ENCODE peak calls at places on chromosomes 4 and X, in ten cellular contexts. D is foreskin fibroblast, V is pancreas, Z is NT2/D1, R is cardiac fibroblast, P is BJ, C is adipocyte, Y is A549, K is right lobe of liver, L is psoas muscle. T is an unnamed sample.

GRCh38 chrX:73916489-73916888 is 353.5 kb downstream of the CHIC1 start:
- DNase-seq in Z (peak), L (no peak), V (no peak), K (no peak), Y (no peak), P (no peak), R (no peak), C (no peak), D (peak), T (no peak)

GRCh38 chrX:112067601-112068000 is 15.0 kb downstream of the TRPC5 start:
- DNase-seq in L (no peak), D (no peak), C (no peak), V (no peak), R (no peak), Z (no peak), P (no peak), Y (no peak), K (no peak), T (no peak)

GRCh38 chrX:108641589-108642272 is 94.6 kb downstream of the IRS4 start:
- DNase-seq in Y (no peak), D (no peak), C (no peak), R (no peak), Z (no peak), K (no peak), V (no peak), P (no peak), L (no peak), T (no peak)

GRCh38 chr4:119080721-119081541 is 54.7 kb upstream of the MYOZ2 start:
- DNase-seq in C (no peak), R (no peak), L (no peak), P (no peak), Z (no peak), K (no peak), D (peak), V (no peak), Y (peak), T (no peak)

GRCh38 chrX:118729043-118729652 is 1.7 kb downstream of the IL13RA1 start:
- DNase-seq in R (no peak), Y (no peak), V (no peak), C (no peak), P (no peak), K (no peak), Z (no peak), D (no peak), L (no peak), T (no peak)

GRCh38 chr4:55549888-55550287 is 3.2 kb upstream of the CLOCK start:
- DNase-seq in P (peak), K (no peak), R (peak), L (no peak), Y (no peak), V (no peak), C (peak), D (peak), Z (no peak), T (peak)

GRCh38 chrX:24646745-24647182 is 383 bp downstream of the PCYT1B start:
- DNase-seq in P (no peak), Z (peak), L (no peak), K (no peak), R (peak), V (no peak), Y (no peak), C (peak), D (peak), T (no peak)

GRCh38 chr4:169689681-169690080 is 68.1 kb downstream of the HPF1 start:
- DNase-seq in Y (no peak), V (no peak), R (no peak), Z (no peak), L (no peak), P (no peak), K (no peak), D (no peak), C (no peak), T (no peak)

GRCh38 chrX:145623453-145623852 is 194.2 kb upstream of the SLITRK2 start:
- DNase-seq in L (no peak), Z (no peak), R (no peak), D (no peak), Y (no peak), K (no peak), C (no peak), P (no peak), V (no peak), T (no peak)

GRCh38 chr4:108355523-108356208 is 186.9 kb upstream of the LEF1 start:
- DNase-seq in V (no peak), Y (no peak), L (no peak), P (no peak), C (no peak), K (no peak), R (no peak), Z (no peak), D (no peak), T (no peak)

GRCh38 chr4:153223418-153223792 is 19.2 kb downstream of the TRIM2 start:
- DNase-seq in P (no peak), D (peak), Z (no peak), C (peak), L (no peak), R (no peak), Y (no peak), V (no peak), K (no peak), T (no peak)
- H3K4me3 ChIP-seq in P (peak), D (peak), Z (peak), C (peak), L (peak), R (peak), Y (no peak), V (no peak), K (peak), T (peak)

GRCh38 chr4:95546866-95547707 is 1.7 kb downstream of the UNC5C start:
- DNase-seq in C (no peak), K (no peak), V (no peak), L (no peak), Z (no peak), P (no peak), D (peak), R (no peak), Y (no peak), T (no peak)
- H3K4me3 ChIP-seq in C (peak), K (peak), V (no peak), L (peak), Z (peak), P (no peak), D (no peak), R (peak), Y (peak), T (peak)

GRCh38 chrX:69506617-69507499 is 2.7 kb downstream of the NALF2 start:
- DNase-seq in Y (no peak), K (no peak), C (no peak), P (no peak), Z (no peak), L (no peak), V (no peak), D (peak), R (no peak), T (no peak)
- H3K4me3 ChIP-seq in Y (no peak), K (no peak), C (no peak), P (no peak), Z (no peak), L (no peak), V (no peak), D (no peak), R (no peak), T (no peak)

DNA sequence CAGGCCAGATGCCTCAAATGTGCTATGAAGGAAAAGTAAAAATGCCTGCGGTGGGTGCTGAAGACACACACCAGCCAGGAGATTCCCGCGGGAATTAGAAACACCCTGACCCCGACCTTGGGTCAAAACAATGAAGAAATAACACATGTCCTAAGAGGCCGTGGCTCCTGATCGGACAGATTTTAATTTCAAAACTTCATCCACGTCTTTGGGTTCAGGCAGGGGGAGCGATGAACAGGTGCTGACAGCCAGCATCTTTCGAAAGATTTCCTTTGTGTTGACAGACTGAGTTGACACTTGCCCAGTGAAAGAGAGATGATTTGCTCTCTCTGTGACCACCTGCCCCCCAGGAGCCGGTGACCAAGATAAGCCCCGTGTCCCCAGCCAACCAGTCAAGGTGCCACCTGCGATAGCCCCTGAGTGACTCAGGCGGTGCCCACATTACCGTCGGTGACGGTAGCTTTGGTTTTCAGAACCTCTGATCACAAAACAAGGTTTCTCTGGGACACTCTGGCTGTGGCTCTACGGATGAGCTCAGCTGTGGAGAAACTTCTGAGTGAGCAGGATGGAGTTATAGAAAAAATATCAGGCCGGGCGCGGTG is 11.0 kb upstream of the IL3RA start:
- DNase-seq in C (no peak), R (no peak), L (no peak), D (no peak), Z (no peak), V (no peak), K (no peak), Y (no peak), P (no peak), T (no peak)
- H3K4me3 ChIP-seq in C (no peak), R (no peak), L (no peak), D (no peak), Z (no peak), V (no peak), K (no peak), Y (no peak), P (no peak), T (no peak)

GRCh38 chrX:48909703-48910102 is 1.7 kb downstream of the SLC35A2 start:
- DNase-seq in V (no peak), Z (no peak), R (no peak), P (no peak), D (no peak), K (no peak), C (no peak), Y (no peak), L (no peak), T (no peak)

GRCh38 chrX:48908600-48908999 is 2.8 kb downstream of the SLC35A2 start:
- DNase-seq in P (no peak), L (no peak), Y (no peak), V (no peak), D (no peak), R (no peak), Z (no peak), K (no peak), C (no peak), T (no peak)

GRCh38 chrX:48910926-48911406 is 480 bp downstream of the SLC35A2 start:
- DNase-seq in K (no peak), P (no peak), R (peak), Z (no peak), D (peak), L (no peak), C (peak), Y (no peak), V (no peak), T (no peak)

GRCh38 chrX:48913605-48914366 is 2.3 kb upstream of the SLC35A2 start:
- DNase-seq in V (no peak), C (no peak), L (no peak), K (no peak), P (no peak), Z (no peak), D (no peak), Y (no peak), R (no peak), T (no peak)

GRCh38 chrX:48911407-48912182 is at the start of gene SLC35A2:
- DNase-seq in P (no peak), C (peak), Z (no peak), R (peak), D (peak), K (peak), L (peak), V (peak), Y (peak), T (no peak)
- H3K4me3 ChIP-seq in P (peak), C (peak), Z (peak), R (peak), D (peak), K (peak), L (peak), V (peak), Y (peak), T (peak)

T was measured in skeletal muscle cell.